ENCODE peak calls at places on chromosome 14, in seven cellular contexts. H, Y, P, X, A, O and S are unnamed samples.

GRCh38 chr14:69685217-69685616 is 73.8 kb downstream of the SUSD6 start:
- DNase-seq in H (no peak), Y (no peak), P (no peak), X (peak), A (peak), O (no peak), S (no peak)

GRCh38 chr14:45249847-45250575 is 3.0 kb downstream of the MIS18BP1 start:
- DNase-seq in H (no peak), Y (peak), P (no peak), X (peak), A (no peak), O (no peak), S (no peak)

GRCh38 chr14:71130491-71131179 is 223.4 kb downstream of the PCNX1 start:
- DNase-seq in H (peak), Y (peak), P (no peak), X (peak), A (no peak), O (no peak), S (no peak)

GRCh38 chr14:35897616-35898111 is 71.5 kb downstream of the BRMS1L start:
- DNase-seq in H (no peak), Y (no peak), P (no peak), X (no peak), A (no peak), O (no peak), S (no peak)

GRCh38 chr14:54046250-54046649 is 89.6 kb upstream of the BMP4 start:
- DNase-seq in H (no peak), Y (no peak), P (no peak), X (no peak), A (no peak), O (no peak), S (no peak)

GRCh38 chr14:99643343-99643742 is 1.6 kb upstream of the HHIPL1 start:
- DNase-seq in H (no peak), Y (no peak), P (no peak), X (no peak), A (no peak), O (no peak), S (no peak)

GRCh38 chr14:75334191-75335051 is 55.8 kb downstream of the FOS start:
- DNase-seq in H (peak), Y (peak), P (no peak), X (peak), A (peak), O (no peak), S (peak)

GRCh38 chr14:94029250-94029649 is 3.1 kb downstream of the OTUB2 start:
- DNase-seq in H (no peak), Y (no peak), P (no peak), X (no peak), A (no peak), O (no peak), S (no peak)

GRCh38 chr14:90616313-90616712 is 199.9 kb downstream of the TTC7B start:
- DNase-seq in H (no peak), Y (no peak), P (no peak), X (no peak), A (no peak), O (no peak), S (no peak)

GRCh38 chr14:36835145-36835544 is 173.5 kb downstream of the PAX9 start:
- DNase-seq in H (no peak), Y (no peak), P (peak), X (no peak), A (no peak), O (no peak), S (no peak)

GRCh38 chr14:95275507-95275906 is 44.2 kb downstream of the CLMN start:
- DNase-seq in H (no peak), Y (no peak), P (no peak), X (no peak), A (no peak), O (no peak), S (no peak)

GRCh38 chr14:76498536-76498935 is 122.6 kb downstream of the ESRRB start:
- DNase-seq in H (no peak), Y (no peak), P (no peak), X (no peak), A (no peak), O (no peak), S (no peak)

GRCh38 chr14:73452341-73453191 is 5.8 kb downstream of the NUMB start:
- DNase-seq in H (no peak), Y (peak), P (no peak), X (peak), A (no peak), O (no peak), S (no peak)